ENCODE peak calls at places on chromosome 16, in eight cellular contexts. B is breast epithelium, W is GM23338, D is prostate gland, Y is HCT116, Z is stomach, I is esophagus muscularis mucosa, O is sigmoid colon. R is an unnamed sample.

GRCh38 chr16:49485663-49486062 is 112.1 kb downstream of the C16orf78 start:
- DNase-seq in B (no peak), W (no peak), D (no peak), Y (no peak), Z (no peak), I (no peak), O (peak; percentile 46), R (peak; percentile 2)

GRCh38 chr16:27389272-27389961 is 12.6 kb upstream of the IL21R start:
- DNase-seq in B (no peak), W (no peak), D (no peak), Y (no peak), Z (no peak), I (no peak), O (no peak), R (no peak)

GRCh38 chr16:74462361-74462760 is 41.1 kb upstream of the CLEC18B start:
- DNase-seq in B (no peak), W (no peak), D (no peak), Y (no peak), Z (no peak), I (no peak), O (no peak), R (no peak)

GRCh38 chr16:79169239-79169638 is 431.3 kb downstream of the MAF start:
- DNase-seq in B (no peak), W (peak; percentile 90), D (no peak), Y (no peak), Z (no peak), I (no peak), O (no peak), R (no peak)

GRCh38 chr16:50323335-50324011 is 45.3 kb downstream of the BRD7 start:
- DNase-seq in B (no peak), W (no peak), D (no peak), Y (peak; percentile 21), Z (no peak), I (no peak), O (peak; percentile 73), R (no peak)

GRCh38 chr16:28974007-28974436 is 556 bp upstream of the SPNS1 start:
- DNase-seq in B (peak; percentile 30), W (peak; percentile 85), D (no peak), Y (peak; percentile 23), Z (peak; percentile 44), I (no peak), O (no peak), R (peak; percentile 59)

GRCh38 chr16:48542020-48542473 is 67.9 kb downstream of the N4BP1 start:
- DNase-seq in B (peak; percentile 64), W (peak; percentile 36), D (peak; percentile 42), Y (no peak), Z (no peak), I (no peak), O (peak; percentile 76), R (peak; percentile 48)

GRCh38 chr16:48720266-48720665 is 110.3 kb upstream of the N4BP1 start:
- DNase-seq in B (no peak), W (peak; percentile 84), D (no peak), Y (no peak), Z (no peak), I (no peak), O (no peak), R (no peak)

GRCh38 chr16:77276686-77277085 is 77.5 kb downstream of the SYCE1L start:
- DNase-seq in B (no peak), W (no peak), D (no peak), Y (no peak), Z (no peak), I (no peak), O (no peak), R (no peak)

GRCh38 chr16:57531635-57532220 is 4.6 kb downstream of the CCDC102A start:
- DNase-seq in B (no peak), W (no peak), D (no peak), Y (no peak), Z (no peak), I (no peak), O (peak; percentile 46), R (no peak)

GRCh38 chr16:57628782-57629181 is 352 bp downstream of the ADGRG1 start:
- DNase-seq in B (no peak), W (no peak), D (no peak), Y (no peak), Z (no peak), I (no peak), O (no peak), R (no peak)

GRCh38 chr16:53156516-53156915 is 101.7 kb downstream of the CHD9 start:
- DNase-seq in B (no peak), W (no peak), D (no peak), Y (no peak), Z (no peak), I (no peak), O (no peak), R (no peak)

GRCh38 chr16:50585331-50585776 is 37.2 kb downstream of the NKD1 start:
- DNase-seq in B (peak; percentile 64), W (no peak), D (no peak), Y (no peak), Z (peak; percentile 40), I (peak; percentile 93), O (peak; percentile 93), R (peak; percentile 63)

GRCh38 chr16:85918436-85918835 is 19.5 kb downstream of the IRF8 start:
- DNase-seq in B (no peak), W (no peak), D (no peak), Y (no peak), Z (no peak), I (no peak), O (no peak), R (no peak)
- TF ChIP-seq POLR2AphosphoS5 in B (no peak), W (no peak), D (no peak), Y (no peak), Z (no peak), I (no peak), O (no peak), R (no peak)

GRCh38 chr16:2178321-2179106 is 17.9 kb downstream of the CASKIN1 start:
- DNase-seq in B (no peak), W (peak; percentile 89), D (no peak), Y (no peak), Z (no peak), I (no peak), O (no peak), R (no peak)
- TF ChIP-seq POLR2AphosphoS5 in B (no peak), W (peak; percentile 56), D (no peak), Y (peak; percentile 45), Z (no peak), I (no peak), O (peak; percentile 14), R (no peak)

GRCh38 chr16:89314858-89315257 is 97.4 kb downstream of the ZNF778 start:
- DNase-seq in B (no peak), W (no peak), D (no peak), Y (no peak), Z (no peak), I (no peak), O (no peak), R (no peak)

GRCh38 chr16:89316701-89317100 is 99.2 kb downstream of the ZNF778 start:
- DNase-seq in B (no peak), W (no peak), D (no peak), Y (no peak), Z (no peak), I (no peak), O (no peak), R (no peak)

GRCh38 chr16:89317101-89317671 is 99.7 kb downstream of the ZNF778 start:
- DNase-seq in B (no peak), W (no peak), D (no peak), Y (no peak), Z (no peak), I (no peak), O (no peak), R (peak; percentile 41)

GRCh38 chr16:89315271-89315670 is 97.8 kb downstream of the ZNF778 start:
- DNase-seq in B (no peak), W (no peak), D (no peak), Y (no peak), Z (no peak), I (no peak), O (no peak), R (no peak)

DNA sequence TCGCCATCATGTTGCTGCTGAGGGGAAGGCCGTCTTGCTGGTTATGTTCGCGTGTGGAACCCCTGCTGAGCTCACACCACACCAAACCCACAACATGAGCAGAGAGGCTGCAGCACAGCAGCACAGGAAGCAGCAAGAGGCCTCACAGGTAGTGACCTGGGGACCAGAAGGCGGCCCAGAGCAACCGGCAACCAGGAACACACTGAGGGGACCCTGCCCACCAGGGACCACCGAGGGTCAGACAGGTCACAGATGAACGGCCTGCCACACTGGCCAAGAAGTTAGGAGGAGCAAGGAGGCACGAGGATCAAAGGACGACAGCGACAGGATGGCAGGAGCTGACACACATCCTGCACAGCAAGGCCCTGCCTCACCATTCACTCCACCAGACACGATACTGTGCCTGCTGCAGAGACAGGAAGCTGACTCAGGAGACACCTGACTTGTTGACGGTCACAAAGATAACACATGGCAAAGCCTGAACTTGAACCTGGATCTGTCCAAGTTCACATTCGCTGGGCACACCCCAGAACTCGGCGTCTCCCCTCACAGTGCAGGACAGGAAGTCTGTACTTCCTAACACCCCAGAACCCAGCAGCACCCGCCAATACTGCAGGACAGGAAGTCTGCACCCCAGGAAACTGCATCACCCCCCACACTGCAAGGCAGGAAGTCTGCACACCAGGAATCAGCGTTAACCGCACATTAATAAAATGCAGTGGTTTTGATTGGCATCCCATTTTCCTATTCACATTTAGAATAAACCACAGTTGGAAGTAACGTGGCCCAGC is 98.5 kb downstream of the ZNF778 start:
- DNase-seq in B (no peak), W (no peak), D (no peak), Y (no peak), Z (peak; percentile 34), I (no peak), O (no peak), R (peak; percentile 41)
- TF ChIP-seq POLR2AphosphoS5 in B (peak; percentile 16), W (no peak), D (peak; percentile 8), Y (peak; percentile 45), Z (no peak), I (peak; percentile 58), O (no peak), R (no peak)

DNA sequence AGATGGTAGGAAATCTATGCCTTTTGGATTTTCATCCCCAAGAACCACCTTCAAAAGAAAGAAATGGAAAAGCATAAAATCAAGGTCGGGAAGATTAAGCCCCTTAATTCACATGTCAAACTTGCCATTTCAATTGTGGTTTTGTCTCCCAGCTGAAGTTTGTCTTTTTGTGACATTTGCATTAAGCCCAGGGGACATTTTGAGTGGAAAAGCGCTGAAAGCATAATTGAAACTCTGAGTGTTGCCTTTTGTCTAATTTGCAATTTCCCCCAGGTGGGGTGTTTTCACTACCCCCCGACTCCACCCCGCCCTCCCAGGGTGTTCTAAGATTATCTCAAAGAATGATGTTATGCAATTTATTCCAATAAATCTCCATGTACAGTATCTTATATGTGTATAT is 396.2 kb downstream of the CDH13 start:
- DNase-seq in B (no peak), W (no peak), D (no peak), Y (no peak), Z (no peak), I (no peak), O (no peak), R (no peak)
- TF ChIP-seq POLR2AphosphoS5 in B (no peak), W (no peak), D (no peak), Y (no peak), Z (no peak), I (no peak), O (no peak), R (no peak)

DNA sequence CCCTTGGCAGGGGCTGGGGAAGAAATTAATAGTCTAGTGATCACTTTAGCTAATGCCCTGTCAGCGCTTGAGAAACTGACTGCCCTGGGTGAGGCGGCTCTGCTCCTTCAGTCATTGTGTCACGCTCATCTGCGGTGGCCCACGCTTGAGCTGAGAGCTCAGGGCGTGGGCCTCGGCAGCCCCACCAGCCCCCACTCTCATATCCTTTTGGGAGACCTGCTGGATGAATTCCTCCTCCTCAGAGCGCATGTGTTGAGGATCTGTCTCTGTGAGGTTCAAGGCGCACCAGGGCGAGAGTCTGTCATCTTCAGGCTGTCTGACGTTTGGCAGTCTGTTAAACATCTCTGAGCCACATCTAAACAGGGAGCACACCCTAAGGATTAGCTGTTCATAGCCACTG is 230.1 kb upstream of the CIBAR2 start:
- DNase-seq in B (no peak), W (no peak), D (no peak), Y (no peak), Z (no peak), I (no peak), O (no peak), R (no peak)
- TF ChIP-seq POLR2AphosphoS5 in B (no peak), W (no peak), D (no peak), Y (no peak), Z (no peak), I (no peak), O (no peak), R (no peak)